ENCODE peak calls at places on chromosomes 16 and 17, in six cellular contexts. One of them, this sample, is unnamed. For H3K36me3, the result is how much of the 10 kb centered on the place peaks cover.

GRCh38 chr16:86991679-86992078 is 325.5 kb downstream of the C16orf95 start:
- DNase-seq in heart left ventricle: no peak
- DNase-seq in left ventricle myocardium inferior: no peak
- DNase-seq in thoracic aorta: no peak
- DNase-seq in fibroblast of lung: peak
- DNase-seq in thyroid gland: no peak
- DNase-seq in this sample: no peak

GRCh38 chr17:73773702-73774101 is 129.5 kb upstream of the SDK2 start:
- DNase-seq in heart left ventricle: no peak
- DNase-seq in left ventricle myocardium inferior: no peak
- DNase-seq in thoracic aorta: no peak
- DNase-seq in fibroblast of lung: peak
- DNase-seq in thyroid gland: no peak
- DNase-seq in this sample: no peak

GRCh38 chr16:87453326-87453725 is 39.5 kb downstream of the ZCCHC14 start:
- DNase-seq in heart left ventricle: no peak
- DNase-seq in left ventricle myocardium inferior: no peak
- DNase-seq in thoracic aorta: no peak
- DNase-seq in fibroblast of lung: no peak
- DNase-seq in thyroid gland: no peak
- DNase-seq in this sample: no peak

GRCh38 chr17:10579270-10579669 is 29.8 kb upstream of the MYH2 start:
- DNase-seq in heart left ventricle: no peak
- DNase-seq in left ventricle myocardium inferior: no peak
- DNase-seq in thoracic aorta: no peak
- DNase-seq in fibroblast of lung: no peak
- DNase-seq in thyroid gland: no peak
- DNase-seq in this sample: no peak

GRCh38 chr17:35433075-35433894 is 985 bp upstream of the SLFN12 start:
- DNase-seq in heart left ventricle: peak
- DNase-seq in left ventricle myocardium inferior: peak
- DNase-seq in thoracic aorta: peak
- DNase-seq in fibroblast of lung: peak
- DNase-seq in thyroid gland: peak
- DNase-seq in this sample: peak

GRCh38 chr16:4879049-4879448 is 31.8 kb downstream of the UBN1 start:
- DNase-seq in heart left ventricle: no peak
- DNase-seq in left ventricle myocardium inferior: no peak
- DNase-seq in thoracic aorta: no peak
- DNase-seq in fibroblast of lung: no peak
- DNase-seq in thyroid gland: no peak
- DNase-seq in this sample: no peak

GRCh38 chr17:40341808-40342574 is 22.5 kb downstream of the GJD3 start:
- DNase-seq in heart left ventricle: peak
- DNase-seq in left ventricle myocardium inferior: peak
- DNase-seq in thoracic aorta: no peak
- DNase-seq in fibroblast of lung: peak
- DNase-seq in thyroid gland: peak
- DNase-seq in this sample: no peak

GRCh38 chr17:40322417-40323315 is 13.7 kb downstream of the RARA start:
- DNase-seq in heart left ventricle: peak
- DNase-seq in left ventricle myocardium inferior: peak
- DNase-seq in thoracic aorta: peak
- DNase-seq in fibroblast of lung: peak
- DNase-seq in thyroid gland: peak
- DNase-seq in this sample: no peak

GRCh38 chr17:10812674-10813073 is 8.8 kb upstream of the TMEM238L start:
- DNase-seq in heart left ventricle: peak
- DNase-seq in left ventricle myocardium inferior: peak
- DNase-seq in thoracic aorta: no peak
- DNase-seq in fibroblast of lung: no peak
- DNase-seq in thyroid gland: peak
- DNase-seq in this sample: no peak

GRCh38 chr16:3498988-3499387 is 1.8 kb upstream of the CLUAP1 start:
- DNase-seq in heart left ventricle: no peak
- DNase-seq in left ventricle myocardium inferior: no peak
- DNase-seq in thoracic aorta: no peak
- DNase-seq in fibroblast of lung: no peak
- DNase-seq in thyroid gland: no peak
- DNase-seq in this sample: no peak

GRCh38 chr17:39757931-39758873 is 20.5 kb downstream of the GRB7 start:
- DNase-seq in heart left ventricle: no peak
- DNase-seq in left ventricle myocardium inferior: no peak
- DNase-seq in thoracic aorta: no peak
- DNase-seq in fibroblast of lung: peak
- DNase-seq in thyroid gland: no peak
- DNase-seq in this sample: no peak

GRCh38 chr17:66949501-66949900 is 15.0 kb upstream of the CACNG4 start:
- DNase-seq in heart left ventricle: peak
- DNase-seq in left ventricle myocardium inferior: no peak
- DNase-seq in thoracic aorta: no peak
- DNase-seq in fibroblast of lung: peak
- DNase-seq in thyroid gland: peak
- DNase-seq in this sample: no peak

GRCh38 chr17:39928868-39929651 is 1.5 kb downstream of the LRRC3C start:
- DNase-seq in heart left ventricle: no peak
- DNase-seq in left ventricle myocardium inferior: no peak
- DNase-seq in thoracic aorta: no peak
- DNase-seq in fibroblast of lung: peak
- DNase-seq in thyroid gland: no peak
- DNase-seq in this sample: peak

GRCh38 chr17:40331743-40332641 is 23.0 kb downstream of the RARA start:
- DNase-seq in heart left ventricle: peak
- DNase-seq in left ventricle myocardium inferior: peak
- DNase-seq in thoracic aorta: peak
- DNase-seq in fibroblast of lung: peak
- DNase-seq in thyroid gland: peak
- DNase-seq in this sample: no peak

GRCh38 chr16:70589998-70590471 is 56.3 kb upstream of the IL34 start:
- DNase-seq in heart left ventricle: peak
- DNase-seq in left ventricle myocardium inferior: peak
- DNase-seq in thoracic aorta: no peak
- DNase-seq in fibroblast of lung: peak
- DNase-seq in thyroid gland: no peak
- DNase-seq in this sample: peak

GRCh38 chr17:67431210-67432015 is 54.3 kb downstream of the PITPNC1 start:
- DNase-seq in heart left ventricle: no peak
- DNase-seq in left ventricle myocardium inferior: no peak
- DNase-seq in thoracic aorta: no peak
- DNase-seq in fibroblast of lung: peak
- DNase-seq in thyroid gland: no peak
- DNase-seq in this sample: peak

GRCh38 chr17:1551741-1552140 is 10.9 kb downstream of the PITPNA start:
- DNase-seq in heart left ventricle: no peak
- DNase-seq in left ventricle myocardium inferior: no peak
- DNase-seq in thoracic aorta: no peak
- DNase-seq in fibroblast of lung: no peak
- DNase-seq in thyroid gland: no peak
- DNase-seq in this sample: no peak

GRCh38 chr17:266701-267656 is 85.5 kb upstream of the DOC2B start:
- DNase-seq in heart left ventricle: peak
- DNase-seq in left ventricle myocardium inferior: peak
- DNase-seq in thoracic aorta: peak
- DNase-seq in fibroblast of lung: peak
- DNase-seq in thyroid gland: no peak
- DNase-seq in this sample: no peak

GRCh38 chr16:20995711-20996110 is 95.1 kb downstream of the LYRM1 start:
- DNase-seq in heart left ventricle: no peak
- DNase-seq in left ventricle myocardium inferior: no peak
- DNase-seq in thoracic aorta: no peak
- DNase-seq in fibroblast of lung: no peak
- DNase-seq in thyroid gland: no peak
- DNase-seq in this sample: no peak

GRCh38 chr17:67227488-67227887 is 17.5 kb downstream of the HELZ start:
- DNase-seq in heart left ventricle: no peak
- DNase-seq in left ventricle myocardium inferior: no peak
- DNase-seq in thoracic aorta: no peak
- DNase-seq in fibroblast of lung: peak
- DNase-seq in thyroid gland: no peak
- DNase-seq in this sample: no peak

GRCh38 chr16:70433456-70434103 is 5.3 kb downstream of the ST3GAL2 start:
- DNase-seq in heart left ventricle: peak
- DNase-seq in left ventricle myocardium inferior: peak
- DNase-seq in thoracic aorta: no peak
- DNase-seq in fibroblast of lung: peak
- DNase-seq in thyroid gland: no peak
- DNase-seq in this sample: peak

DNA sequence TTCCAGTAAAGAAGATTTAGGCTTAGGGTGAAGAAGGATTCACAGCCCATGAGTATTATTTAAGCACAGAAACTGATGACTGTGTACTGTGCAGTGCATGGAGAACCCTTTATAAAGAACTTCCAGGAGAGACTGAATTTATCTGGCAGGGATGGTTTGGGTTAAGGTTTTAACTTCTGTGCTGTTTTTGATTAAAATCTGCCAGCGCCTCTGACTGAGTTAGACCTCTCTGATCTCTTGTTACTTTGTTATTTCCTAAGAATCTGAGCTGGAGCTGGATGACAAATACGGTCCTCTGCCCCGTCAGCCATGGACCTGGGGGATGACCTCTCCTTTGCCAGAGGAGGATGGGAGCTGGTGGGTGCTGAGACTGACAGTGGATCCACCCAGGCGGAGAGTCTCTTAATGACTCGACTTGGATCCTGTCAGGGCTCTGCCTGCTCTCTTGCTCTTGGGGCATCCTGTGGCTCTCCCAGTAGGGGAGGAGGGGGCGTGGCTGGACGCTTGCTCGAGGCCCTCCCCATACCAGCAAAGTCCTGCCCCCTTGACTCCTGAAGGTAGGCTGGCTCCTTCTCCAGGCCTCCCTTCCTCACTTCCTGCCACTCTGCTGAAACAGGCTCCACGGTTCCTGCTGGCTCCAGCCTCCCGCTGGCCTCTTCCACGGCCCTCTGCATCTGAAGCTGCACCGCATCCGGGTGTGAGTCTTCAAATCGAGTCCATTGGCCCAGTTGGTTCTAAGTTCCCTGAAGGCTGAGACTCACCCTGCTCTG is 24.8 kb upstream of the MAP3K14 start:
- DNase-seq in heart left ventricle: peak
- DNase-seq in left ventricle myocardium inferior: peak
- DNase-seq in thoracic aorta: no peak
- DNase-seq in fibroblast of lung: peak
- DNase-seq in thyroid gland: peak
- DNase-seq in this sample: peak
- TF ChIP-seq CTCF in heart left ventricle: no peak
- TF ChIP-seq CTCF in left ventricle myocardium inferior: no peak
- TF ChIP-seq CTCF in thoracic aorta: no peak
- TF ChIP-seq CTCF in fibroblast of lung: no peak
- TF ChIP-seq CTCF in thyroid gland: no peak
- TF ChIP-seq CTCF in this sample: no peak

DNA sequence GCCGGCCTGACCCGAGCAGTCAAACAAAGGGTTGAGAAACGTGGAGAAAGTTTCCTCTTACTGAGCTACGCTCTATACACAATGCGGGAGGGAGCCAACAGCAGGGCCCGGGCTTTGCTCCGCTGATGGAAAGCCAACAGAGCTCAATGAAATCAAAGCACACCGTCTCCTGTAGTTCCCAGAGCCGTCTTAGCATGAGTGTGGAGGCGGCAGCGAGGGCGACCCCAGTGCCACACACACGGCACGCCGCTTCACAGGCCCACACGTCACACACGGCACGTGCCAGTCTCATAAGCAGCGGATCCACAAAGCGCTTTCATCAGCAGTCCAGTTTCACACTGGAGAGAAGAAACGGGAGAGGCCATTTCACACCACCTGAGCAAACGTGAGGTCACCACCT is 34.7 kb downstream of the CYB5D2 start:
- DNase-seq in heart left ventricle: no peak
- DNase-seq in left ventricle myocardium inferior: no peak
- DNase-seq in thoracic aorta: no peak
- DNase-seq in fibroblast of lung: no peak
- DNase-seq in thyroid gland: no peak
- DNase-seq in this sample: no peak
- H3K36me3 ChIP-seq in heart left ventricle: under half
- H3K36me3 ChIP-seq in left ventricle myocardium inferior: half or more
- H3K36me3 ChIP-seq in thoracic aorta: half or more
- H3K36me3 ChIP-seq in fibroblast of lung: under half
- H3K36me3 ChIP-seq in thyroid gland: half or more
- H3K36me3 ChIP-seq in this sample: under half

DNA sequence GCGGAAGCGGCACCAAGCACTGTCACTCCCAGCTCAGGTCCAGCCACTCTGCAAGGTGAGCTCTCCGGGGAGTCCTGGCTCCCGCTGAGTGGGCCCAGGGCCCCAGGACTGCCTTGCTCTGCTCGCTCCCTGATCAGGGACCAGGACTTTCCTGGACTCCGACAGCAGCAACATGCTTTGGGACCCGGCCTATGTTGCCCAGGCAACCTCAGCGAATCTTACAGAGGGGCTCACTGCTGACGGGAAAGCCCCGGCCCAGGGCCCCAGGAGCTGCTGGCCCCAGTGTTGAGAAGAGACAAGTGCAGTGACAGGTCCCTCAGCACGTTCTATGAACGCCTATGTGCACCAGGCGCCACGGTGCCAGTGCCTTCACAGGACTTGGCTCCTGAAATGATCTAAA is 28.4 kb downstream of the C16orf74 start:
- DNase-seq in heart left ventricle: no peak
- DNase-seq in left ventricle myocardium inferior: no peak
- DNase-seq in thoracic aorta: no peak
- DNase-seq in fibroblast of lung: no peak
- DNase-seq in thyroid gland: no peak
- DNase-seq in this sample: no peak
- TF ChIP-seq CTCF in heart left ventricle: no peak
- TF ChIP-seq CTCF in left ventricle myocardium inferior: no peak
- TF ChIP-seq CTCF in thoracic aorta: no peak
- TF ChIP-seq CTCF in fibroblast of lung: no peak
- TF ChIP-seq CTCF in thyroid gland: no peak
- TF ChIP-seq CTCF in this sample: no peak

DNA sequence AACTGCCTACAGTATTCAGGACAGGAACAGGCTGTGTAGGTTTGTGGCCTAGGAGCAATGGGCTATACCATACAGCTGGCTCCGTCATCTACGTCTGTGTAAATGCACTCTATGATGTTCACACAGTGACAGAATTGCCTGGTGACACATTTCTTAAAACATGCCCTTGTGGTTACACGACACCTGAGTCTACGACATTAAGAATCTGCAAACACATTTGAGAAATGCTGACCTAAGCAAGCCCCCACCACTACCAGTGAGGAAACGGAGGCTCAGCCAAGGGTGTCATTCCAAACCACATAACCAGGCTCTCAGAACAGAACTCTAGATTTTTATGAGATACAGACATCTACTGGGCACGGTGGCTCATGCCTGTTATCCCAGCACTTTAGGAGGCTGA is 23.5 kb downstream of the USP36 start:
- DNase-seq in heart left ventricle: no peak
- DNase-seq in left ventricle myocardium inferior: no peak
- DNase-seq in thoracic aorta: no peak
- DNase-seq in fibroblast of lung: no peak
- DNase-seq in thyroid gland: no peak
- DNase-seq in this sample: no peak
- H3K36me3 ChIP-seq in heart left ventricle: under half
- H3K36me3 ChIP-seq in left ventricle myocardium inferior: half or more
- H3K36me3 ChIP-seq in thoracic aorta: half or more
- H3K36me3 ChIP-seq in fibroblast of lung: under half
- H3K36me3 ChIP-seq in thyroid gland: half or more
- H3K36me3 ChIP-seq in this sample: under half

DNA sequence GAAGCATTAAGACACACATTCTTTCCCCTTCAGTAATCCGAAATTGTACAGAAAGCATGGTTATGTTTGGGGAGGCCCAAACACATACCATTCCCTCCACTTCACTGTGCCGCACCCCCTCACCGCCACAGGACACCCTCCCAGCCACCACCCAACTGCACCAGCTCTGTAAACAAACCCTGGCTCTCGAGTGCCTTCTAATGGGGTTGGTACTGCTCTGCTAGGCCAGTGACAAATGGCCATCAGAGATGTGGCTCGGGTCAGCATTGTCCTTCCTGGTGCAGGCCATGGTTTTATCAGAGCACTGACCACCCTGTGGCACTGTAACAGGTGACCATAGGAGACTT is 23.9 kb upstream of the SREBF1 start:
- DNase-seq in heart left ventricle: no peak
- DNase-seq in left ventricle myocardium inferior: no peak
- DNase-seq in thoracic aorta: no peak
- DNase-seq in fibroblast of lung: no peak
- DNase-seq in thyroid gland: no peak
- DNase-seq in this sample: no peak
- TF ChIP-seq CTCF in heart left ventricle: no peak
- TF ChIP-seq CTCF in left ventricle myocardium inferior: no peak
- TF ChIP-seq CTCF in thoracic aorta: no peak
- TF ChIP-seq CTCF in fibroblast of lung: no peak
- TF ChIP-seq CTCF in thyroid gland: no peak
- TF ChIP-seq CTCF in this sample: no peak